ENCODE peak calls at places on chromosomes 2 and 18, in five cellular contexts. Z is SK-MEL-5, R is occipital lobe, T is AG08396, Y is T-cell. J is an unnamed sample.

GRCh38 chr2:26464390-26465265 is 13.3 kb downstream of the OTOF start:
- DNase-seq in Z (no peak), R (no peak), T (no peak), Y (no peak), J (no peak)

GRCh38 chr2:216490061-216490460 is 8.6 kb upstream of the RPL37A start:
- DNase-seq in Z (no peak), R (no peak), T (peak; percentile 46), Y (no peak), J (no peak)

GRCh38 chr2:216942016-216942415 is 82.2 kb upstream of the TNP1 start:
- DNase-seq in Z (peak; percentile 67), R (no peak), T (no peak), Y (no peak), J (no peak)

GRCh38 chr18:65522907-65523306 is 227.9 kb upstream of the CDH7 start:
- DNase-seq in Z (no peak), R (no peak), T (no peak), Y (no peak), J (no peak)

GRCh38 chr2:157925071-157925470 is 48.9 kb upstream of the ACVR1 start:
- DNase-seq in Z (no peak), R (no peak), T (no peak), Y (no peak), J (no peak)

GRCh38 chr2:150410809-150411208 is 76.7 kb downstream of the RND3 start:
- DNase-seq in Z (peak; percentile 10), R (no peak), T (peak; percentile 36), Y (no peak), J (no peak)

GRCh38 chr2:1654696-1655374 is 89.5 kb downstream of the PXDN start:
- DNase-seq in Z (no peak), R (no peak), T (no peak), Y (no peak), J (no peak)

GRCh38 chr2:186726938-186727337 is 33.1 kb downstream of the FAM171B start:
- DNase-seq in Z (no peak), R (no peak), T (no peak), Y (no peak), J (no peak)

GRCh38 chr2:237752761-237753165 is 45.8 kb upstream of the RBM44 start:
- DNase-seq in Z (peak; percentile 66), R (no peak), T (no peak), Y (no peak), J (peak; percentile 50)

GRCh38 chr18:32920796-32921787 is 148.3 kb upstream of the KLHL14 start:
- DNase-seq in Z (peak; percentile 79), R (peak; percentile 13), T (no peak), Y (no peak), J (no peak)

GRCh38 chr2:10335046-10335840 is 32.5 kb downstream of the HPCAL1 start:
- DNase-seq in Z (no peak), R (no peak), T (no peak), Y (no peak), J (no peak)

GRCh38 chr2:181563101-181563692 is 93.7 kb downstream of the CERKL start:
- DNase-seq in Z (no peak), R (no peak), T (peak; percentile 8), Y (no peak), J (no peak)

GRCh38 chr18:73987247-73987980 is 160.2 kb downstream of the FBXO15 start:
- DNase-seq in Z (no peak), R (no peak), T (no peak), Y (no peak), J (no peak)

GRCh38 chr2:8018956-8019355 is 662.9 kb upstream of the ID2 start:
- DNase-seq in Z (no peak), R (no peak), T (no peak), Y (no peak), J (no peak)

GRCh38 chr2:19362094-19362649 is 3.7 kb upstream of the OSR1 start:
- DNase-seq in Z (peak; percentile 16), R (no peak), T (no peak), Y (no peak), J (no peak)

GRCh38 chr2:62705859-62706720 is 577 bp downstream of the EHBP1 start:
- DNase-seq in Z (peak; percentile 58), R (peak; percentile 68), T (peak; percentile 69), Y (no peak), J (peak; percentile 31)

GRCh38 chr18:50507120-50507590 is 52.7 kb upstream of the MAPK4 start:
- DNase-seq in Z (peak; percentile 68), R (peak; percentile 4), T (no peak), Y (no peak), J (no peak)

GRCh38 chr2:17107131-17107530 is 411.1 kb downstream of the RAD51AP2 start:
- DNase-seq in Z (no peak), R (no peak), T (no peak), Y (no peak), J (no peak)

GRCh38 chr18:76390452-76391035 is 104.5 kb downstream of the ZNF516 start:
- DNase-seq in Z (no peak), R (no peak), T (no peak), Y (no peak), J (no peak)

GRCh38 chr2:35503738-35504160 is 851.8 kb upstream of the CRIM1 start:
- DNase-seq in Z (peak; percentile 8), R (no peak), T (no peak), Y (no peak), J (no peak)

GRCh38 chr2:237662671-237663093 is 35.3 kb downstream of the LRRFIP1 start:
- DNase-seq in Z (peak; percentile 28), R (peak; percentile 11), T (peak; percentile 60), Y (no peak), J (peak; percentile 38)

GRCh38 chr18:47931707-47932103 is 1.2 kb upstream of the SMAD2 start:
- DNase-seq in Z (no peak), R (no peak), T (no peak), Y (peak; percentile 26), J (no peak)

GRCh38 chr2:108911401-108911800 is 77.6 kb downstream of the EDAR start:
- DNase-seq in Z (no peak), R (no peak), T (no peak), Y (no peak), J (no peak)

GRCh38 chr18:32297851-32298250 is 108.0 kb downstream of the MEP1B start:
- DNase-seq in Z (no peak), R (no peak), T (no peak), Y (no peak), J (no peak)

GRCh38 chr2:156797832-156798231 is 361.7 kb downstream of the GPD2 start:
- DNase-seq in Z (no peak), R (no peak), T (no peak), Y (no peak), J (no peak)

GRCh38 chr2:64414736-64415435 is 39.1 kb upstream of the LGALSL start:
- DNase-seq in Z (no peak), R (no peak), T (no peak), Y (no peak), J (no peak)

GRCh38 chr18:39149211-39149806 is 1583.7 kb upstream of the CELF4 start:
- DNase-seq in Z (no peak), R (no peak), T (no peak), Y (no peak), J (no peak)

GRCh38 chr2:136238552-136239346 is 120.8 kb upstream of the CXCR4 start:
- DNase-seq in Z (peak; percentile 92), R (no peak), T (no peak), Y (peak; percentile 50), J (peak; percentile 33)

GRCh38 chr2:221807706-221808105 is 235.6 kb upstream of the EPHA4 start:
- DNase-seq in Z (no peak), R (no peak), T (no peak), Y (no peak), J (no peak)